ENCODE peak calls at places on chromosomes 13 and 19, in eight cellular contexts. J is uterus, N is astrocyte, O is H1, I is right lobe of liver, W is ovary, G is ascending aorta, X is adrenal gland. F is an unnamed sample.
A peak's percentile ranks its signal among the peaks of the same experiment; 100 is the strongest.

GRCh38 chr19:30406220-30406944 is 34.2 kb downstream of the ZNF536 start:
- DNase-seq in J (no peak), N (no peak), O (peak; percentile 47), I (no peak), W (no peak), G (no peak), X (peak; percentile 45), F (no peak)

GRCh38 chr13:44767257-44767656 is 191.1 kb upstream of the TSC22D1 start:
- DNase-seq in J (no peak), N (no peak), O (no peak), I (no peak), W (no peak), G (no peak), X (no peak), F (no peak)

GRCh38 chr19:13633109-13633508 is 126.8 kb upstream of the CACNA1A start:
- DNase-seq in J (no peak), N (peak; percentile 34), O (no peak), I (no peak), W (no peak), G (no peak), X (no peak), F (no peak)

GRCh38 chr19:16066611-16067104 is 9.6 kb upstream of the TPM4 start:
- DNase-seq in J (peak; percentile 65), N (peak; percentile 69), O (no peak), I (no peak), W (no peak), G (no peak), X (no peak), F (no peak)

GRCh38 chr19:35011091-35011689 is 11.1 kb downstream of the GRAMD1A start:
- DNase-seq in J (no peak), N (no peak), O (no peak), I (peak; percentile 67), W (no peak), G (no peak), X (no peak), F (no peak)

GRCh38 chr19:961866-962620 is 22.1 kb upstream of the WDR18 start:
- DNase-seq in J (no peak), N (no peak), O (no peak), I (no peak), W (no peak), G (no peak), X (no peak), F (no peak)

GRCh38 chr19:55179570-55180484 is at the start of gene SYT5:
- DNase-seq in J (no peak), N (no peak), O (peak; percentile 90), I (no peak), W (no peak), G (no peak), X (peak; percentile 77), F (peak; percentile 44)

GRCh38 chr19:23321953-23322549 is 71.9 kb upstream of the ZNF724 start:
- DNase-seq in J (no peak), N (no peak), O (no peak), I (no peak), W (no peak), G (no peak), X (no peak), F (no peak)

GRCh38 chr19:48513289-48514122 is 1.9 kb upstream of the LMTK3 start:
- DNase-seq in J (no peak), N (peak; percentile 47), O (peak; percentile 87), I (peak; percentile 66), W (peak; percentile 47), G (no peak), X (peak; percentile 69), F (peak; percentile 79)

GRCh38 chr13:41596190-41596589 is 138.8 kb downstream of the RGCC start:
- DNase-seq in J (no peak), N (peak; percentile 36), O (no peak), I (no peak), W (no peak), G (no peak), X (no peak), F (no peak)

GRCh38 chr13:44578064-44578394 is 1.9 kb upstream of the TSC22D1 start:
- DNase-seq in J (no peak), N (no peak), O (no peak), I (no peak), W (no peak), G (no peak), X (no peak), F (no peak)

GRCh38 chr19:40718774-40719391 is 2.0 kb downstream of the ITPKC start:
- DNase-seq in J (peak; percentile 51), N (peak; percentile 16), O (no peak), I (peak; percentile 94), W (peak; percentile 63), G (no peak), X (peak; percentile 58), F (peak; percentile 95)

GRCh38 chr19:7679017-7679720 is 1.5 kb upstream of the TRAPPC5 start:
- DNase-seq in J (no peak), N (no peak), O (no peak), I (no peak), W (no peak), G (no peak), X (no peak), F (no peak)

GRCh38 chr13:99009987-99010551 is 32.2 kb upstream of the DOCK9 start:
- DNase-seq in J (no peak), N (no peak), O (no peak), I (no peak), W (no peak), G (no peak), X (no peak), F (no peak)

GRCh38 chr13:37187110-37187509 is 81.6 kb upstream of the CSNK1A1L start:
- DNase-seq in J (no peak), N (peak; percentile 89), O (no peak), I (no peak), W (no peak), G (no peak), X (no peak), F (no peak)

GRCh38 chr13:54637377-54637776 is 1608.8 kb downstream of the OLFM4 start:
- DNase-seq in J (no peak), N (peak; percentile 0), O (no peak), I (no peak), W (no peak), G (no peak), X (no peak), F (no peak)

GRCh38 chr19:7272856-7273578 is 21.2 kb downstream of the INSR start:
- DNase-seq in J (no peak), N (no peak), O (no peak), I (no peak), W (no peak), G (no peak), X (no peak), F (no peak)

GRCh38 chr13:20495087-20496023 is 30.3 kb downstream of the CRYL1 start:
- DNase-seq in J (peak; percentile 68), N (peak; percentile 30), O (peak; percentile 68), I (no peak), W (peak; percentile 36), G (no peak), X (peak; percentile 57), F (peak; percentile 70)

GRCh38 chr19:14676762-14677161 is 2.1 kb upstream of the ADGRE3 start:
- DNase-seq in J (no peak), N (no peak), O (no peak), I (no peak), W (no peak), G (no peak), X (no peak), F (no peak)

GRCh38 chr19:54114340-54114826 is 1.1 kb downstream of the TFPT start:
- DNase-seq in J (no peak), N (peak; percentile 32), O (peak; percentile 49), I (no peak), W (peak; percentile 47), G (no peak), X (no peak), F (no peak)

GRCh38 chr13:41608779-41609178 is 151.4 kb downstream of the RGCC start:
- DNase-seq in J (no peak), N (peak; percentile 34), O (no peak), I (no peak), W (no peak), G (no peak), X (no peak), F (no peak)

GRCh38 chr19:55654833-55655647 is at the start of gene U2AF2:
- DNase-seq in J (peak; percentile 95), N (no peak), O (peak; percentile 97), I (peak; percentile 98), W (peak; percentile 99), G (peak; percentile 79), X (peak; percentile 98), F (peak; percentile 94)

GRCh38 chr19:48120505-48120904 is 9.9 kb upstream of the PLA2G4C start:
- DNase-seq in J (no peak), N (no peak), O (no peak), I (no peak), W (no peak), G (no peak), X (no peak), F (no peak)

GRCh38 chr13:20991741-20992520 is 69.5 kb downstream of the LATS2 start:
- DNase-seq in J (no peak), N (no peak), O (no peak), I (no peak), W (no peak), G (no peak), X (no peak), F (no peak)

GRCh38 chr13:100138859-100139491 is 50.1 kb downstream of the PCCA start:
- DNase-seq in J (no peak), N (no peak), O (no peak), I (no peak), W (no peak), G (no peak), X (no peak), F (no peak)

GRCh38 chr19:36441339-36441738 is 22.9 kb upstream of the ZFP82 start:
- DNase-seq in J (no peak), N (no peak), O (no peak), I (no peak), W (no peak), G (no peak), X (no peak), F (no peak)
- H3K9me3 ChIP-seq in J (peaks cover 31% of the 10 kb centered on the region), N (peaks cover 5% of the 10 kb centered on the region), O (peaks cover 22% of the 10 kb centered on the region), I (peaks cover 21% of the 10 kb centered on the region), W (no peaks in the 10 kb centered on the region), G (peaks cover 96% of the 10 kb centered on the region), X (peaks cover 4% of the 10 kb centered on the region), F (no peaks in the 10 kb centered on the region)

DNA sequence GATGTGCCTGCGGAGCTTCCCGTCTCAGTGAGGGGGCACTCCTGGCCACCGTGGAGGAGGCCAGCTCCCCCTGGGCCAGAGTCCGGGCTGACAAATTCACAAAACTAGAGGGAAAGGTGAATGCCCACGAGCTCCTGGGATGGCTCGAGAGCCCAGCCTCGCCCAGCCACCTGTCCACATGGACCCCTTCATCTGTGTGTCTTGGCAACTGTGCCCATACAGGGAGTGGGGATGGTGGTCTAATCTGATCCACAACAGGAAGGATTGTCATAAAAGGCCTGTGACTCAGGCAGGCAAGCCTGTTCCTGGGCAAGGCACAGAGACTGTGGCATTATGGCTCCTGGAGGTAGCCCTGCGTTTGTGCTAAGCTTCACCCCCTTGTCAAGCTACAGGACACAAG is 19.9 kb downstream of the CAPS start:
- DNase-seq in J (no peak), N (no peak), O (no peak), I (no peak), W (no peak), G (no peak), X (no peak), F (no peak)
- H3K4me1 ChIP-seq in J (peaks cover 33% of the 10 kb centered on the region), N (peaks cover 13% of the 10 kb centered on the region), O (no peaks in the 10 kb centered on the region), I (peaks cover 27% of the 10 kb centered on the region), W (peaks cover 11% of the 10 kb centered on the region), G (no peaks in the 10 kb centered on the region), X (peaks cover 28% of the 10 kb centered on the region), F (no peaks in the 10 kb centered on the region)

GRCh38 chr13:19071161-19071936 is 110.3 kb downstream of the TUBA3C start:
- DNase-seq in J (no peak), N (no peak), O (no peak), I (no peak), W (no peak), G (no peak), X (no peak), F (no peak)
- H3K9me3 ChIP-seq in J (no peaks in the 10 kb centered on the region), N (peaks cover 19% of the 10 kb centered on the region), O (peaks cover 89% of the 10 kb centered on the region), I (no peaks in the 10 kb centered on the region), W (no peaks in the 10 kb centered on the region), G (no peaks in the 10 kb centered on the region), X (no peaks in the 10 kb centered on the region), F (no peaks in the 10 kb centered on the region)

GRCh38 chr19:58560007-58560887 is 1.8 kb upstream of the UBE2M start:
- DNase-seq in J (no peak), N (no peak), O (no peak), I (no peak), W (peak; percentile 50), G (no peak), X (no peak), F (no peak)
- H3K4me1 ChIP-seq in J (peaks cover 4% of the 10 kb centered on the region), N (peaks cover 38% of the 10 kb centered on the region), O (no peaks in the 10 kb centered on the region), I (peaks cover 39% of the 10 kb centered on the region), W (peaks cover 25% of the 10 kb centered on the region), G (peaks cover 45% of the 10 kb centered on the region), X (peaks cover 60% of the 10 kb centered on the region), F (peaks cover 36% of the 10 kb centered on the region)

F was measured in pancreas.